ENCODE peak calls at places on chromosome 13, in five cellular contexts. One of them, this sample, is unnamed.

GRCh38 chr13:26529441-26529840 is 28.0 kb upstream of the WASF3 start:
- DNase-seq in erythroblast: peak
- DNase-seq in GM13977: peak
- DNase-seq in foreskin fibroblast: peak
- DNase-seq in DMS153: no peak
- DNase-seq in this sample: peak

GRCh38 chr13:109028626-109029025 is 399.2 kb downstream of the MYO16 start:
- DNase-seq in erythroblast: no peak
- DNase-seq in GM13977: no peak
- DNase-seq in foreskin fibroblast: no peak
- DNase-seq in DMS153: no peak
- DNase-seq in this sample: no peak

GRCh38 chr13:37627428-37627827 is 28.9 kb upstream of the POSTN start:
- DNase-seq in erythroblast: no peak
- DNase-seq in GM13977: no peak
- DNase-seq in foreskin fibroblast: no peak
- DNase-seq in DMS153: peak
- DNase-seq in this sample: no peak

GRCh38 chr13:23848019-23848418 is 41.2 kb downstream of the MIPEP start:
- DNase-seq in erythroblast: peak
- DNase-seq in GM13977: no peak
- DNase-seq in foreskin fibroblast: peak
- DNase-seq in DMS153: no peak
- DNase-seq in this sample: no peak

GRCh38 chr13:35851238-35851814 is 279.9 kb downstream of the DCLK1 start:
- DNase-seq in erythroblast: no peak
- DNase-seq in GM13977: no peak
- DNase-seq in foreskin fibroblast: no peak
- DNase-seq in DMS153: no peak
- DNase-seq in this sample: no peak

GRCh38 chr13:36872621-36873020 is 47.4 kb downstream of the SMAD9 start:
- DNase-seq in erythroblast: no peak
- DNase-seq in GM13977: no peak
- DNase-seq in foreskin fibroblast: no peak
- DNase-seq in DMS153: no peak
- DNase-seq in this sample: no peak

GRCh38 chr13:95122063-95122462 is 179.2 kb downstream of the ABCC4 start:
- DNase-seq in erythroblast: no peak
- DNase-seq in GM13977: no peak
- DNase-seq in foreskin fibroblast: no peak
- DNase-seq in DMS153: no peak
- DNase-seq in this sample: no peak

GRCh38 chr13:20525144-20525600 is 485 bp downstream of the CRYL1 start:
- DNase-seq in erythroblast: peak
- DNase-seq in GM13977: no peak
- DNase-seq in foreskin fibroblast: peak
- DNase-seq in DMS153: no peak
- DNase-seq in this sample: peak

GRCh38 chr13:40120288-40120687 is 464.8 kb downstream of the COG6 start:
- DNase-seq in erythroblast: no peak
- DNase-seq in GM13977: no peak
- DNase-seq in foreskin fibroblast: peak
- DNase-seq in DMS153: no peak
- DNase-seq in this sample: no peak

GRCh38 chr13:92716749-92717148 is 509.9 kb upstream of the GPC6 start:
- DNase-seq in erythroblast: no peak
- DNase-seq in GM13977: no peak
- DNase-seq in foreskin fibroblast: peak
- DNase-seq in DMS153: peak
- DNase-seq in this sample: no peak

GRCh38 chr13:98476106-98476505 is 100.8 kb downstream of the STK24 start:
- DNase-seq in erythroblast: no peak
- DNase-seq in GM13977: peak
- DNase-seq in foreskin fibroblast: no peak
- DNase-seq in DMS153: no peak
- DNase-seq in this sample: peak

GRCh38 chr13:32415019-32415418 is 12.9 kb downstream of the N4BP2L1 start:
- DNase-seq in erythroblast: peak
- DNase-seq in GM13977: no peak
- DNase-seq in foreskin fibroblast: peak
- DNase-seq in DMS153: no peak
- DNase-seq in this sample: no peak

GRCh38 chr13:94656766-94657165 is 55.1 kb downstream of the GPR180 start:
- DNase-seq in erythroblast: peak
- DNase-seq in GM13977: peak
- DNase-seq in foreskin fibroblast: peak
- DNase-seq in DMS153: no peak
- DNase-seq in this sample: peak

GRCh38 chr13:98275711-98276171 is 98.7 kb upstream of the RNF113B start:
- DNase-seq in erythroblast: no peak
- DNase-seq in GM13977: no peak
- DNase-seq in foreskin fibroblast: peak
- DNase-seq in DMS153: no peak
- DNase-seq in this sample: no peak

GRCh38 chr13:53064721-53065120 is 36.1 kb downstream of the OLFM4 start:
- DNase-seq in erythroblast: no peak
- DNase-seq in GM13977: no peak
- DNase-seq in foreskin fibroblast: no peak
- DNase-seq in DMS153: peak
- DNase-seq in this sample: no peak

GRCh38 chr13:92769064-92769463 is 457.5 kb upstream of the GPC6 start:
- DNase-seq in erythroblast: no peak
- DNase-seq in GM13977: no peak
- DNase-seq in foreskin fibroblast: peak
- DNase-seq in DMS153: no peak
- DNase-seq in this sample: no peak

GRCh38 chr13:91185294-91185863 is 162.1 kb upstream of the MIR17HG start:
- DNase-seq in erythroblast: peak
- DNase-seq in GM13977: no peak
- DNase-seq in foreskin fibroblast: no peak
- DNase-seq in DMS153: peak
- DNase-seq in this sample: no peak

GRCh38 chr13:114079601-114080536 is 52.6 kb downstream of the RASA3 start:
- DNase-seq in erythroblast: no peak
- DNase-seq in GM13977: no peak
- DNase-seq in foreskin fibroblast: no peak
- DNase-seq in DMS153: no peak
- DNase-seq in this sample: no peak

GRCh38 chr13:55653497-55653896 is 1487.2 kb upstream of the PRR20A start:
- DNase-seq in erythroblast: no peak
- DNase-seq in GM13977: no peak
- DNase-seq in foreskin fibroblast: no peak
- DNase-seq in DMS153: no peak
- DNase-seq in this sample: no peak

GRCh38 chr13:31595568-31595967 is 143.8 kb upstream of the RXFP2 start:
- DNase-seq in erythroblast: no peak
- DNase-seq in GM13977: no peak
- DNase-seq in foreskin fibroblast: peak
- DNase-seq in DMS153: no peak
- DNase-seq in this sample: no peak

GRCh38 chr13:28564030-28564429 is 69.1 kb upstream of the FLT1 start:
- DNase-seq in erythroblast: no peak
- DNase-seq in GM13977: no peak
- DNase-seq in foreskin fibroblast: no peak
- DNase-seq in DMS153: peak
- DNase-seq in this sample: no peak

GRCh38 chr13:112618501-112618900 is 30.5 kb upstream of the TUBGCP3 start:
- DNase-seq in erythroblast: no peak
- DNase-seq in GM13977: no peak
- DNase-seq in foreskin fibroblast: no peak
- DNase-seq in DMS153: no peak
- DNase-seq in this sample: no peak

GRCh38 chr13:38657191-38657590 is 29.7 kb upstream of the FREM2 start:
- DNase-seq in erythroblast: no peak
- DNase-seq in GM13977: no peak
- DNase-seq in foreskin fibroblast: peak
- DNase-seq in DMS153: no peak
- DNase-seq in this sample: no peak

GRCh38 chr13:52644108-52644507 is 1.9 kb downstream of the HNRNPA1L2 start:
- DNase-seq in erythroblast: no peak
- DNase-seq in GM13977: no peak
- DNase-seq in foreskin fibroblast: peak
- DNase-seq in DMS153: no peak
- DNase-seq in this sample: no peak

GRCh38 chr13:34863360-34864135 is 78.5 kb upstream of the NBEA start:
- DNase-seq in erythroblast: no peak
- DNase-seq in GM13977: no peak
- DNase-seq in foreskin fibroblast: peak
- DNase-seq in DMS153: no peak
- DNase-seq in this sample: no peak

GRCh38 chr13:29877456-29878096 is 27.2 kb upstream of the UBL3 start:
- DNase-seq in erythroblast: no peak
- DNase-seq in GM13977: no peak
- DNase-seq in foreskin fibroblast: no peak
- DNase-seq in DMS153: no peak
- DNase-seq in this sample: no peak

GRCh38 chr13:44431150-44431549 is 57.5 kb downstream of the SERP2 start:
- DNase-seq in erythroblast: no peak
- DNase-seq in GM13977: no peak
- DNase-seq in foreskin fibroblast: no peak
- DNase-seq in DMS153: no peak
- DNase-seq in this sample: no peak

This sample was measured in GM10248.